ENCODE peak calls at places on chromosomes 1 and 21, in nine cellular contexts. L, J, T, B, X, N, Y, F and W are unnamed samples.

GRCh38 chr1:231639819-231640218 is 13.2 kb downstream of the DISC1 start:
- DNase-seq in L (no peak), J (no peak), T (no peak), B (no peak), X (no peak), N (no peak), Y (no peak), F (no peak), W (no peak)

GRCh38 chr1:190169311-190170067 is 308.2 kb downstream of the BRINP3 start:
- DNase-seq in L (peak), J (no peak), T (no peak), B (peak), X (no peak), N (no peak), Y (no peak), F (no peak), W (no peak)

GRCh38 chr1:51301844-51302162 is 28.6 kb downstream of the TTC39A start:
- DNase-seq in L (no peak), J (no peak), T (no peak), B (no peak), X (no peak), N (no peak), Y (no peak), F (no peak), W (no peak)

GRCh38 chr1:70475023-70475422 is 64.0 kb downstream of the CTH start:
- DNase-seq in L (no peak), J (no peak), T (no peak), B (no peak), X (peak), N (no peak), Y (no peak), F (no peak), W (no peak)

GRCh38 chr21:37331411-37331810 is 35.2 kb upstream of the DYRK1A start:
- DNase-seq in L (no peak), J (no peak), T (no peak), B (no peak), X (no peak), N (no peak), Y (no peak), F (no peak), W (no peak)

GRCh38 chr1:218823291-218823900 is 350.3 kb upstream of the LYPLAL1 start:
- DNase-seq in L (peak), J (no peak), T (no peak), B (peak), X (peak), N (no peak), Y (no peak), F (no peak), W (no peak)

GRCh38 chr1:113389953-113390834 is at the start of gene MAGI3:
- DNase-seq in L (peak), J (peak), T (peak), B (peak), X (peak), N (peak), Y (peak), F (peak), W (peak)

GRCh38 chr1:22176258-22176657 is 33.4 kb upstream of the WNT4 start:
- DNase-seq in L (no peak), J (no peak), T (no peak), B (no peak), X (no peak), N (no peak), Y (no peak), F (no peak), W (no peak)

GRCh38 chr21:16488042-16488441 is 758.3 kb downstream of the USP25 start:
- DNase-seq in L (no peak), J (no peak), T (no peak), B (no peak), X (no peak), N (no peak), Y (no peak), F (no peak), W (no peak)

GRCh38 chr1:86487805-86488141 is 19.0 kb downstream of the CLCA1 start:
- DNase-seq in L (no peak), J (no peak), T (no peak), B (no peak), X (no peak), N (no peak), Y (no peak), F (no peak), W (no peak)

GRCh38 chr1:226060976-226061792 is 1.3 kb upstream of the H3-3A start:
- DNase-seq in L (no peak), J (no peak), T (no peak), B (no peak), X (no peak), N (no peak), Y (no peak), F (no peak), W (no peak)

GRCh38 chr1:203147376-203147775 is 19.9 kb downstream of the ADORA1 start:
- DNase-seq in L (no peak), J (no peak), T (no peak), B (no peak), X (no peak), N (no peak), Y (no peak), F (no peak), W (no peak)

GRCh38 chr1:226677121-226678020 is 61.7 kb downstream of the ITPKB start:
- DNase-seq in L (no peak), J (no peak), T (peak), B (peak), X (peak), N (no peak), Y (no peak), F (peak), W (peak)

GRCh38 chr1:225655509-225656258 is 2.8 kb upstream of the ENAH start:
- DNase-seq in L (peak), J (no peak), T (no peak), B (peak), X (peak), N (no peak), Y (no peak), F (no peak), W (peak)

GRCh38 chr21:44539031-44539430 is 964 bp downstream of the KRTAP10-1 start:
- DNase-seq in L (no peak), J (no peak), T (no peak), B (no peak), X (no peak), N (no peak), Y (no peak), F (no peak), W (no peak)

GRCh38 chr1:194420706-194421105 is 1234.3 kb upstream of the B3GALT2 start:
- DNase-seq in L (no peak), J (no peak), T (no peak), B (no peak), X (no peak), N (no peak), Y (no peak), F (no peak), W (no peak)

GRCh38 chr1:3103977-3104677 is 35.1 kb downstream of the PRDM16 start:
- DNase-seq in L (no peak), J (no peak), T (no peak), B (no peak), X (no peak), N (no peak), Y (no peak), F (no peak), W (no peak)

GRCh38 chr1:61941794-61942193 is 199.5 kb downstream of the PATJ start:
- DNase-seq in L (no peak), J (no peak), T (no peak), B (no peak), X (no peak), N (no peak), Y (no peak), F (no peak), W (no peak)

GRCh38 chr1:58363639-58364038 is 182.9 kb downstream of the OMA1 start:
- DNase-seq in L (no peak), J (peak), T (no peak), B (no peak), X (no peak), N (no peak), Y (no peak), F (no peak), W (no peak)

GRCh38 chr21:8991088-8991907 is 1530.1 kb upstream of the TPTE start:
- DNase-seq in L (no peak), J (no peak), T (no peak), B (no peak), X (no peak), N (no peak), Y (no peak), F (no peak), W (no peak)

GRCh38 chr1:107895403-107896181 is 69.4 kb downstream of the VAV3 start:
- DNase-seq in L (no peak), J (peak), T (no peak), B (no peak), X (no peak), N (no peak), Y (no peak), F (peak), W (no peak)

GRCh38 chr21:45276620-45277019 is 11.1 kb downstream of the POFUT2 start:
- DNase-seq in L (no peak), J (no peak), T (no peak), B (no peak), X (no peak), N (no peak), Y (no peak), F (no peak), W (no peak)

GRCh38 chr1:206904423-206905142 is 7.3 kb downstream of the IL24 start:
- DNase-seq in L (no peak), J (no peak), T (no peak), B (no peak), X (no peak), N (no peak), Y (no peak), F (no peak), W (no peak)

GRCh38 chr1:207025144-207025880 is 7.2 kb downstream of the C1orf116 start:
- DNase-seq in L (no peak), J (no peak), T (no peak), B (no peak), X (no peak), N (no peak), Y (peak), F (no peak), W (no peak)

GRCh38 chr1:190176776-190177175 is 300.9 kb downstream of the BRINP3 start:
- DNase-seq in L (no peak), J (no peak), T (no peak), B (peak), X (no peak), N (no peak), Y (no peak), F (no peak), W (no peak)

GRCh38 chr1:200714504-200715187 is 24.0 kb upstream of the CAMSAP2 start:
- DNase-seq in L (no peak), J (no peak), T (no peak), B (no peak), X (no peak), N (no peak), Y (no peak), F (no peak), W (no peak)

GRCh38 chr1:165688046-165688445 is 10.3 kb downstream of the ALDH9A1 start:
- DNase-seq in L (no peak), J (no peak), T (no peak), B (no peak), X (no peak), N (no peak), Y (no peak), F (no peak), W (no peak)